ENCODE peak calls at places on chromosomes 7 and 10, in six cellular contexts. G, F, S, N, U and E are unnamed samples.

GRCh38 chr10:71040890-71041590 is 152.7 kb upstream of the PCBD1 start:
- DNase-seq in F (no peak), U (no peak), N (no peak), G (no peak), S (no peak), E (no peak)

GRCh38 chr10:9334270-9334669 is 1279.8 kb downstream of the GATA3 start:
- DNase-seq in S (no peak), U (no peak), F (no peak), G (no peak), N (no peak), E (no peak)

GRCh38 chr10:8331387-8331786 is 276.9 kb downstream of the GATA3 start:
- DNase-seq in U (no peak), S (no peak), F (no peak), G (no peak), N (no peak), E (no peak)

GRCh38 chr10:75345738-75346137 is 55.8 kb downstream of the ZNF503 start:
- DNase-seq in F (no peak), U (no peak), S (peak), G (no peak), N (no peak), E (no peak)

GRCh38 chr10:133325761-133326463 is 10.8 kb downstream of the CALY start:
- DNase-seq in U (no peak), F (peak), G (peak), N (no peak), S (no peak), E (no peak)

GRCh38 chr7:5594616-5595544 is 171.2 kb upstream of the TNRC18 start:
- DNase-seq in U (no peak), N (no peak), S (no peak), G (no peak), F (peak), E (no peak)

GRCh38 chr7:80218723-80219122 is 84.1 kb downstream of the GNAI1 start:
- DNase-seq in S (peak), F (no peak), N (no peak), U (no peak), G (no peak), E (no peak)

GRCh38 chr7:33905389-33906032 is at the start of gene BMPER:
- DNase-seq in U (peak), S (no peak), F (peak), N (no peak), G (no peak), E (peak)

GRCh38 chr7:84144480-84144879 is 50.1 kb downstream of the SEMA3A start:
- DNase-seq in S (no peak), G (no peak), U (no peak), N (no peak), F (no peak), E (no peak)

GRCh38 chr10:28788252-28788651 is 110.9 kb downstream of the BAMBI start:
- DNase-seq in U (no peak), N (peak), G (no peak), S (no peak), F (no peak), E (no peak)

GRCh38 chr7:116788542-116789197 is 73.7 kb upstream of the CAPZA2 start:
- DNase-seq in F (no peak), G (no peak), S (no peak), U (no peak), N (no peak), E (no peak)

GRCh38 chr7:57201895-57202210 is 69.6 kb upstream of the ZNF479 start:
- DNase-seq in F (no peak), U (no peak), G (no peak), N (no peak), S (no peak), E (no peak)

GRCh38 chr10:62815373-62816111 is 624 bp downstream of the EGR2 start:
- DNase-seq in U (no peak), G (no peak), N (no peak), F (peak), S (no peak), E (no peak)

GRCh38 chr10:67520924-67521520 is 175.0 kb downstream of the CTNNA3 start:
- DNase-seq in G (peak), U (peak), S (peak), N (peak), F (peak), E (no peak)

GRCh38 chr7:68324621-68325020 is 1273.7 kb upstream of the AUTS2 start:
- DNase-seq in F (no peak), N (no peak), S (no peak), U (no peak), G (no peak), E (no peak)

GRCh38 chr10:66748217-66748616 is 177.6 kb upstream of the LRRTM3 start:
- DNase-seq in U (no peak), S (no peak), G (no peak), N (no peak), F (no peak), E (no peak)

GRCh38 chr7:70040971-70041766 is 442.9 kb downstream of the AUTS2 start:
- DNase-seq in S (no peak), G (no peak), F (no peak), N (no peak), U (no peak), E (no peak)

GRCh38 chr10:97422921-97423420 is 3.0 kb upstream of the PGAM1 start:
- DNase-seq in U (no peak), S (no peak), F (no peak), N (no peak), G (no peak), E (no peak)

GRCh38 chr10:110648743-110649651 is 4.9 kb downstream of the RBM20 start:
- DNase-seq in U (no peak), F (no peak), S (no peak), G (no peak), N (no peak), E (no peak)

GRCh38 chr10:63718006-63718405 is 196.8 kb downstream of the REEP3 start:
- DNase-seq in U (no peak), N (no peak), G (no peak), F (no peak), S (no peak), E (no peak)

GRCh38 chr7:41694490-41694889 is 8.4 kb downstream of the INHBA start:
- DNase-seq in N (no peak), F (no peak), S (no peak), U (no peak), G (no peak), E (no peak)

GRCh38 chr7:26471676-26472075 is 180.0 kb downstream of the SNX10 start:
- DNase-seq in U (no peak), G (no peak), F (no peak), S (no peak), N (no peak), E (no peak)

GRCh38 chr7:123285076-123285700 is 85.4 kb upstream of the SLC13A1 start:
- DNase-seq in N (no peak), G (no peak), U (no peak), S (no peak), F (peak), E (no peak)

GRCh38 chr10:44986670-44987069 is 8.1 kb upstream of the DEPP1 start:
- DNase-seq in U (no peak), S (no peak), G (peak), N (no peak), F (no peak), E (no peak)

GRCh38 chr7:120858299-120858636 is 324 bp upstream of the TSPAN12 start:
- DNase-seq in F (no peak), G (peak), S (no peak), U (no peak), N (no peak), E (no peak)

GRCh38 chr7:56447864-56448693 is 331.9 kb upstream of the NUPR2 start:
- DNase-seq in U (no peak), N (no peak), G (peak), F (no peak), S (no peak), E (no peak)

GRCh38 chr7:148481965-148482626 is 108.5 kb upstream of the C7orf33 start:
- DNase-seq in U (no peak), G (no peak), S (no peak), N (no peak), F (no peak), E (no peak)

GRCh38 chr7:142030294-142030693 is 34.6 kb downstream of the MGAM start:
- DNase-seq in N (no peak), F (no peak), G (no peak), U (no peak), S (peak), E (no peak)

GRCh38 chr7:151351027-151351426 is 9.4 kb downstream of the NUB1 start:
- DNase-seq in U (no peak), G (peak), S (no peak), N (no peak), F (peak), E (no peak)

GRCh38 chr10:98855403-98856189 is 380.1 kb downstream of the HPSE2 start:
- DNase-seq in N (no peak), S (no peak), G (no peak), F (no peak), U (no peak), E (no peak)

GRCh38 chr10:22321831-22322662 is 1.1 kb downstream of the BMI1 start:
- DNase-seq in G (peak), N (no peak), S (no peak), F (peak), U (no peak), E (no peak)

DNA sequence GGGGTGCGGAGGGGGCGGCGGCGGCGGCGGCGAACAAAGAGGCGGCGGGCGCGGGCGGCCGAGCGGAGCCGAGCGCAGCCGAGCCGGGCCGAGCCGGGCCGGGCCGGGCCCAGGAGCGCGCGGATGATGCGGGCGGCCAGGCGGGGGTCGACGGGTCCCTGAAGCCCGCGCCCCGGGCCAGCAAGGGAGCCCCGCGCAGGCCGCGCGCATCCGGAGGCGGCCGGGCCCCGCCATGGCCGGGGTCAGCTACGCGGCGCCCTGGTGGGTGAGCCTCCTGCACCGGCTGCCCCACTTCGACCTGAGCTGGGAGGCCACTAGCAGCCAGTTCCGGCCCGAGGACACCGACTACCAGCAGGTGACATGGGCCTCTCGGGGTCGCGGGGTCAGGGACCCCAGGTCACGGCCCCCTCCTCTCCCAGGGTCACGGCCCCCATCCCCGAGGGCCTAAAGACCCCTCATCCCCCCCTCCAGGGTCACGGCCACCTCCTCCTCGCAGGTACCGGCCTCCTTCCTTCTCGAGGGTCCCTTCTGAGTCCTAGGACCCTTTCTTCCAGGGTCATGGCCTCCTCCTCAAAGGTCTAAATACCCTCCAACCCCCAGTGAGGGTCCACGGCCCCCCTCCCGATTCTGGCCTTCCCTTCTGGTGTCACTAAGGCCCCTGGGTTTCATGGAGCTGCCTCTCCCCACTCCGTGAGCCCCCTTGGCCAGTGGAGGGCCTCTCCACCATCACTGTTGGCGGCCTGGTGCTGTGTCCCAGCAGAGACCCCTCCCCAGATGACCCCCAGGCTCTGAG is at the start of gene TTYH3:
- DNase-seq in F (peak), U (no peak), N (no peak), G (no peak), S (no peak), E (no peak)
- TF ChIP-seq POLR2A in F (no peak), U (no peak), N (peak), G (no peak), S (no peak), E (no peak)

GRCh38 chr7:20831451-20831850 is 44.8 kb upstream of the SP8 start:
- DNase-seq in U (no peak), N (no peak), F (no peak), S (no peak), G (no peak), E (no peak)
- TF ChIP-seq TAF1 in U (no peak), N (no peak), F (no peak), S (no peak), G (no peak), E (no peak)

GRCh38 chr10:6225263-6225814 is 22.6 kb downstream of the PFKFB3 start:
- DNase-seq in G (no peak), F (no peak), S (no peak), N (no peak), U (no peak), E (no peak)
- TF ChIP-seq POLR2AphosphoS5 in G (no peak), F (no peak), S (no peak), N (peak), U (peak), E (no peak)

GRCh38 chr10:4312046-4312835 is 513.8 kb upstream of the AKR1E2 start:
- DNase-seq in F (no peak), N (no peak), S (no peak), G (no peak), U (no peak), E (no peak)

GRCh38 chr10:4319870-4320367 is 506.1 kb upstream of the AKR1E2 start:
- DNase-seq in G (no peak), U (no peak), S (no peak), N (no peak), F (no peak), E (no peak)

GRCh38 chr10:4315529-4315928 is 510.5 kb upstream of the AKR1E2 start:
- DNase-seq in N (no peak), G (no peak), U (no peak), F (no peak), S (no peak), E (no peak)

DNA sequence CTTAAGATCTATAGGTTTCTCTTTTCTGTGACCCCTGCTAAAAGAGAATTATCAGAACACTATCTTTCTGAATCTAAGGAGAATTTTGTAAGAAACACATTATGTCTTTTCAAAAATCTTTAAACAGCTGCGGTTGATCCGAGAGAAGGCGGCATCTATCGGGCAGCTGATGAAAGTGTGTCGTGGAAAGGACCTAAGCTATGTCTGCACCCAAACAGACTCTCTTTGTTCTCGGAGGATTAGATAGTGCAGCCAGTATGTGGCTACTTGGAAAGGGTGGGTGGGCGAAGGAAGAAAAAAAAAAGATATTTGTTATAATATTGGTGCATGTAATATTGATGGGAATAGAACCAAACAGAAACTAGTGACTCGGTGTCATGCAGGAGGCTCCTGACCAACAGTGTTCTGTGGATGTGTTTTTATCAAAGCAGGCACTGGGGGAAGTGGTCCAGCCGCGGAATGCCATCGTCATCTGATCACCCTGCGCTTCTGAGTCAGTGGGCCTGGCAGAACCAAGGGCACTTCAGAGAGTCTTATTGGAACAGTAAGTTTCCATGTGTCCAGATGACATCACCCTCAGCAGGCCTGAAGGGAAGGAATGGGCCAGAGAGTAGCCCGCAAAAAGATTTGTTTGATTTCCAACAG is 509.7 kb upstream of the AKR1E2 start:
- DNase-seq in N (no peak), F (no peak), S (no peak), G (no peak), U (no peak), E (no peak)
- TF ChIP-seq POLR2A in N (no peak), F (no peak), S (no peak), G (no peak), U (no peak), E (no peak)